ENCODE peak calls at places on chromosomes 13 and 19, in eight cellular contexts. One of them, this sample, is unnamed.

GRCh38 chr19:16951529-16951928 is 62.7 kb downstream of the F2RL3 start:
- DNase-seq in cardiac muscle cell: no peak
- DNase-seq in choroid plexus epithelial cell: no peak
- DNase-seq in A549: no peak
- DNase-seq in GM12865: no peak
- DNase-seq in neural crest cell: no peak
- DNase-seq in progenitor cell of endocrine pancreas: no peak
- DNase-seq in uterus: no peak
- DNase-seq in this sample: peak

GRCh38 chr13:41606646-41607045 is 149.3 kb downstream of the RGCC start:
- DNase-seq in cardiac muscle cell: peak
- DNase-seq in choroid plexus epithelial cell: no peak
- DNase-seq in A549: no peak
- DNase-seq in GM12865: no peak
- DNase-seq in neural crest cell: no peak
- DNase-seq in progenitor cell of endocrine pancreas: no peak
- DNase-seq in uterus: no peak
- DNase-seq in this sample: no peak

GRCh38 chr19:33296473-33297060 is 5.8 kb downstream of the CEBPA start:
- DNase-seq in cardiac muscle cell: no peak
- DNase-seq in choroid plexus epithelial cell: no peak
- DNase-seq in A549: no peak
- DNase-seq in GM12865: no peak
- DNase-seq in neural crest cell: no peak
- DNase-seq in progenitor cell of endocrine pancreas: no peak
- DNase-seq in uterus: no peak
- DNase-seq in this sample: no peak

GRCh38 chr13:70889163-70889562 is 780.9 kb upstream of the KLHL1 start:
- DNase-seq in cardiac muscle cell: no peak
- DNase-seq in choroid plexus epithelial cell: no peak
- DNase-seq in A549: no peak
- DNase-seq in GM12865: no peak
- DNase-seq in neural crest cell: no peak
- DNase-seq in progenitor cell of endocrine pancreas: no peak
- DNase-seq in uterus: no peak
- DNase-seq in this sample: no peak

GRCh38 chr13:106163426-106163825 is 372.0 kb downstream of the EFNB2 start:
- DNase-seq in cardiac muscle cell: no peak
- DNase-seq in choroid plexus epithelial cell: no peak
- DNase-seq in A549: no peak
- DNase-seq in GM12865: no peak
- DNase-seq in neural crest cell: no peak
- DNase-seq in progenitor cell of endocrine pancreas: no peak
- DNase-seq in uterus: no peak
- DNase-seq in this sample: no peak

GRCh38 chr19:34662919-34663318 is 14.0 kb downstream of the SCGB2B2 start:
- DNase-seq in cardiac muscle cell: no peak
- DNase-seq in choroid plexus epithelial cell: peak
- DNase-seq in A549: peak
- DNase-seq in GM12865: peak
- DNase-seq in neural crest cell: no peak
- DNase-seq in progenitor cell of endocrine pancreas: no peak
- DNase-seq in uterus: no peak
- DNase-seq in this sample: peak

GRCh38 chr13:69616398-69616797 is 491.2 kb upstream of the ATXN8OS start:
- DNase-seq in cardiac muscle cell: no peak
- DNase-seq in choroid plexus epithelial cell: no peak
- DNase-seq in A549: no peak
- DNase-seq in GM12865: no peak
- DNase-seq in neural crest cell: no peak
- DNase-seq in progenitor cell of endocrine pancreas: no peak
- DNase-seq in uterus: no peak
- DNase-seq in this sample: no peak

GRCh38 chr19:2132191-2132590 is 19.2 kb downstream of the AP3D1 start:
- DNase-seq in cardiac muscle cell: no peak
- DNase-seq in choroid plexus epithelial cell: no peak
- DNase-seq in A549: no peak
- DNase-seq in GM12865: no peak
- DNase-seq in neural crest cell: no peak
- DNase-seq in progenitor cell of endocrine pancreas: no peak
- DNase-seq in uterus: no peak
- DNase-seq in this sample: no peak

GRCh38 chr19:43651758-43652545 is 12.3 kb upstream of the CADM4 start:
- DNase-seq in cardiac muscle cell: peak
- DNase-seq in choroid plexus epithelial cell: peak
- DNase-seq in A549: peak
- DNase-seq in GM12865: peak
- DNase-seq in neural crest cell: peak
- DNase-seq in progenitor cell of endocrine pancreas: peak
- DNase-seq in uterus: peak
- DNase-seq in this sample: peak

GRCh38 chr19:42466521-42467436 is 24.0 kb upstream of the CXCL17 start:
- DNase-seq in cardiac muscle cell: no peak
- DNase-seq in choroid plexus epithelial cell: peak
- DNase-seq in A549: no peak
- DNase-seq in GM12865: peak
- DNase-seq in neural crest cell: no peak
- DNase-seq in progenitor cell of endocrine pancreas: no peak
- DNase-seq in uterus: no peak
- DNase-seq in this sample: peak

GRCh38 chr13:45623516-45624090 is 8.1 kb upstream of the ERICH6B start:
- DNase-seq in cardiac muscle cell: peak
- DNase-seq in choroid plexus epithelial cell: peak
- DNase-seq in A549: peak
- DNase-seq in GM12865: peak
- DNase-seq in neural crest cell: no peak
- DNase-seq in progenitor cell of endocrine pancreas: no peak
- DNase-seq in uterus: no peak
- DNase-seq in this sample: peak

GRCh38 chr13:24664726-24665409 is 15.3 kb upstream of the ATP12A start:
- DNase-seq in cardiac muscle cell: no peak
- DNase-seq in choroid plexus epithelial cell: peak
- DNase-seq in A549: no peak
- DNase-seq in GM12865: no peak
- DNase-seq in neural crest cell: no peak
- DNase-seq in progenitor cell of endocrine pancreas: no peak
- DNase-seq in uterus: no peak
- DNase-seq in this sample: no peak

GRCh38 chr13:30908416-30908980 is 2.4 kb downstream of the MEDAG start:
- DNase-seq in cardiac muscle cell: no peak
- DNase-seq in choroid plexus epithelial cell: peak
- DNase-seq in A549: no peak
- DNase-seq in GM12865: no peak
- DNase-seq in neural crest cell: no peak
- DNase-seq in progenitor cell of endocrine pancreas: no peak
- DNase-seq in uterus: peak
- DNase-seq in this sample: no peak

GRCh38 chr19:14089662-14090508 is 666 bp downstream of the SAMD1 start:
- DNase-seq in cardiac muscle cell: peak
- DNase-seq in choroid plexus epithelial cell: peak
- DNase-seq in A549: peak
- DNase-seq in GM12865: peak
- DNase-seq in neural crest cell: peak
- DNase-seq in progenitor cell of endocrine pancreas: peak
- DNase-seq in uterus: peak
- DNase-seq in this sample: no peak

DNA sequence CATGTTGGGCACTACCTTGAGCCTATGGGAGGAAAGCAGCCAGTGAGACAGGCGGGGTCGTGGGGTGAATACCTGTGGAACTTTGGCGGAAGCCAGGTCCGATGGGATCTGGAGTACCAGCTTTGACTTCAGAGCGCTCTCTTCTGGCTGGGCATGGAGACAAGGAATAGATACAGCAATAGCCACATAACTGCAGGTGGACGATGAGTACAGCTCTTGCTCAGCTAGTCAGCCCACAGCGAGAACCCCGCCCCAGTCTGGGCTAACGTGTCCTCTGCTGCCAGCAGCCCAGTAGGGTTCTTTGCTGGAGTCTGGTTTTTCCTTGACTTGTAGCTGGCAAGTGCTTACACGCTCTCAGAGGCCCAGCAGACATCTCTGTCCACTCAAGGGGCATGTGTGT is 83.4 kb downstream of the SIPA1L3 start:
- DNase-seq in cardiac muscle cell: no peak
- DNase-seq in choroid plexus epithelial cell: peak
- DNase-seq in A549: peak
- DNase-seq in GM12865: no peak
- DNase-seq in neural crest cell: no peak
- DNase-seq in progenitor cell of endocrine pancreas: no peak
- DNase-seq in uterus: no peak
- DNase-seq in this sample: no peak
- TF ChIP-seq CTCF in cardiac muscle cell: no peak
- TF ChIP-seq CTCF in choroid plexus epithelial cell: no peak
- TF ChIP-seq CTCF in A549: peak
- TF ChIP-seq CTCF in GM12865: no peak
- TF ChIP-seq CTCF in neural crest cell: no peak
- TF ChIP-seq CTCF in progenitor cell of endocrine pancreas: no peak
- TF ChIP-seq CTCF in uterus: no peak
- TF ChIP-seq CTCF in this sample: no peak

GRCh38 chr13:111518161-111518791 is 197.8 kb downstream of the TEX29 start:
- DNase-seq in cardiac muscle cell: no peak
- DNase-seq in choroid plexus epithelial cell: no peak
- DNase-seq in A549: peak
- DNase-seq in GM12865: no peak
- DNase-seq in neural crest cell: no peak
- DNase-seq in progenitor cell of endocrine pancreas: no peak
- DNase-seq in uterus: no peak
- DNase-seq in this sample: no peak
- TF ChIP-seq CTCF in cardiac muscle cell: no peak
- TF ChIP-seq CTCF in choroid plexus epithelial cell: no peak
- TF ChIP-seq CTCF in A549: no peak
- TF ChIP-seq CTCF in GM12865: no peak
- TF ChIP-seq CTCF in neural crest cell: no peak
- TF ChIP-seq CTCF in progenitor cell of endocrine pancreas: peak
- TF ChIP-seq CTCF in uterus: no peak
- TF ChIP-seq CTCF in this sample: no peak

GRCh38 chr19:57812201-57812600 is 2.5 kb downstream of the ZNF552 start:
- DNase-seq in cardiac muscle cell: no peak
- DNase-seq in choroid plexus epithelial cell: no peak
- DNase-seq in A549: no peak
- DNase-seq in GM12865: peak
- DNase-seq in neural crest cell: no peak
- DNase-seq in progenitor cell of endocrine pancreas: no peak
- DNase-seq in uterus: no peak
- DNase-seq in this sample: peak

GRCh38 chr19:57815247-57816075 is 748 bp upstream of the ZNF552 start:
- DNase-seq in cardiac muscle cell: no peak
- DNase-seq in choroid plexus epithelial cell: no peak
- DNase-seq in A549: no peak
- DNase-seq in GM12865: no peak
- DNase-seq in neural crest cell: no peak
- DNase-seq in progenitor cell of endocrine pancreas: no peak
- DNase-seq in uterus: no peak
- DNase-seq in this sample: no peak

GRCh38 chr19:57813919-57814504 is 701 bp downstream of the ZNF552 start:
- DNase-seq in cardiac muscle cell: peak
- DNase-seq in choroid plexus epithelial cell: no peak
- DNase-seq in A549: peak
- DNase-seq in GM12865: no peak
- DNase-seq in neural crest cell: no peak
- DNase-seq in progenitor cell of endocrine pancreas: no peak
- DNase-seq in uterus: no peak
- DNase-seq in this sample: no peak

GRCh38 chr19:57816652-57817051 is 1.9 kb upstream of the ZNF552 start:
- DNase-seq in cardiac muscle cell: no peak
- DNase-seq in choroid plexus epithelial cell: no peak
- DNase-seq in A549: no peak
- DNase-seq in GM12865: no peak
- DNase-seq in neural crest cell: no peak
- DNase-seq in progenitor cell of endocrine pancreas: no peak
- DNase-seq in uterus: no peak
- DNase-seq in this sample: no peak

DNA sequence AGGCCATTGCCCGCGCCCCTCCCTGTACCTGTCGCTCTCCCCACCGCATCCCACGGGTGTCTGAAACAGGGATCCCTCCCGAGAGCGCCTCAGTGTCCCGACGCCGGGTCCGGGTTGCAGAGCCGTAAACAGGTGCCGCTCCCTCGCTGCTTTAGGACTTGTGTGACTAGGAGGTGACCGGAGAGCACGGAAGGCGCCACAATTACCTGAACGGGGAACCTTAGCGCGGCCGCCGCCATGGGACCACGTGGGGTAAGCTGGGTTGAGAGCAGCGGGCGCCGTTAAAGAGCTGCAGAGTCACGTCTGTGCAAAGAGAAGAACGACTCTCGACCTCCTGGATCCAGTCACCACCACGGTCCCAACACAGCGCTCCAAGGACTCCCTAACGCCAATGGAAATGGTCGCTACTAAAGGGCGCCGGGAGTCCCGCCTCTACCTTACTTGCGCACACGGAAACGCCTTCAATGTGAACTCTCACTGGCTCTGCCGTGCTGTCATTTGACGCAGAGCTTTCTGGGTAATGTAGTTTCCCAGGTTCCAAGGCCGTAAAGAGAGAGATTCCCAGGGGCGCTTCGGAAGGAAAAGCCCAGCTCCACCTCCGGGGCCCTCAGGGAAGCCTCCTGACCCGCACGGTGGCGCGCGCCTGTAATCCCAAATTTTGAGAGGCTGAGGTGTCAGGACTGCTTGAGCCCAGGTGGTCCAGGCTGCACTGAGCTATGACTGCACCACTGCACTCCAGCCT is at the start of gene ZNF552:
- DNase-seq in cardiac muscle cell: peak
- DNase-seq in choroid plexus epithelial cell: peak
- DNase-seq in A549: peak
- DNase-seq in GM12865: peak
- DNase-seq in neural crest cell: peak
- DNase-seq in progenitor cell of endocrine pancreas: peak
- DNase-seq in uterus: peak
- DNase-seq in this sample: peak
- TF ChIP-seq CTCF in cardiac muscle cell: no peak
- TF ChIP-seq CTCF in choroid plexus epithelial cell: no peak
- TF ChIP-seq CTCF in A549: no peak
- TF ChIP-seq CTCF in GM12865: no peak
- TF ChIP-seq CTCF in neural crest cell: no peak
- TF ChIP-seq CTCF in progenitor cell of endocrine pancreas: no peak
- TF ChIP-seq CTCF in uterus: no peak
- TF ChIP-seq CTCF in this sample: no peak

DNA sequence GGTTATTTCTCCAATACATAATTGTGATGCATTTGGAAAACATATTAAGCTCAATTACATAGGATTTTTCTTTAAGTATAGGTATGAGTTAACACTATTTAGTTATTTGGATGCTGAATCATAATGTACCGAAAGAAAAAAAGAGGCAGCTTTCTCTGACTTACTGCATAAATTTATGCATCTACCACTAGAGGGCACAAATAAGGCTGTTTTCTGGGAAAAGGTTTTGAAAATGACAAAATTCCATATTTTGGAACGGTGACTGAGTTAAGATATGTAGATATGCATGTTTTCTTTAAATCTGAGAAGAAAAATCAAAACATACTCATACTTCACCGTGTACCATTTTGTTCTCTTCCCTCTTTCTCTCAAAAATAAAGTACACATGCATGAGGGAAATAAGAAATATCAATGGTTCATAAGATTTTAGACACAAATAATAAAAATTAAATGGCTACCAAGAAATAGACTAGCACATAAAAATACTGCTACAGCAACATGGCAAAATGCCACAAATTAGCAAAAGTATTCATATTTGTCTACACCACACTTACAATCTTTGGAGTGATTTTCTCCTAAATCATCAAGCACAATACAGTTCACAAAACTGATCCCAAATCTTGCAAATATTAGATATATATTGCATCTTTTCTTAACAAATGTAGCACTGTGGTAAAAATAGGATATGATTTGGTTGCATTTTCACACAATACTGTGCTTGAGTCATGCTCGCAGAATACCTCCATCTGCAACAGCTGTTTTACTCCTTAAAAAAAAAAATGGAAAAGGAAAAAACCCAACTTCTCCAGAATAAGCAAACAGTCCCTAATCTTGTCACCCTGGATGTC is 260.0 kb downstream of the FGF14 start:
- DNase-seq in cardiac muscle cell: peak
- DNase-seq in choroid plexus epithelial cell: peak
- DNase-seq in A549: peak
- DNase-seq in GM12865: no peak
- DNase-seq in neural crest cell: no peak
- DNase-seq in progenitor cell of endocrine pancreas: no peak
- DNase-seq in uterus: no peak
- DNase-seq in this sample: peak
- TF ChIP-seq CTCF in cardiac muscle cell: peak
- TF ChIP-seq CTCF in choroid plexus epithelial cell: peak
- TF ChIP-seq CTCF in A549: peak
- TF ChIP-seq CTCF in GM12865: peak
- TF ChIP-seq CTCF in neural crest cell: peak
- TF ChIP-seq CTCF in progenitor cell of endocrine pancreas: peak
- TF ChIP-seq CTCF in uterus: peak
- TF ChIP-seq CTCF in this sample: no peak